ENCODE peak calls at places on chromosomes 3 and 15, in ten cellular contexts. Q is psoas muscle, A is AG04449, C is RWPE2, S is coronary artery, M is AG10803, F is A673, K is spleen, D is A549, Z is HL-60. Y is an unnamed sample.

GRCh38 chr3:157447026-157447694 is 10.5 kb downstream of the PTX3 start:
- DNase-seq in Q (no peak), A (no peak), C (no peak), S (no peak), M (peak; percentile 74), F (peak; percentile 66), K (no peak), D (peak; percentile 49), Z (no peak), Y (no peak)

GRCh38 chr3:192866804-192867203 is 50.9 kb downstream of the MB21D2 start:
- DNase-seq in Q (no peak), A (no peak), C (no peak), S (no peak), M (no peak), F (no peak), K (no peak), D (no peak), Z (no peak), Y (no peak)

GRCh38 chr3:32937331-32937730 is 14.1 kb upstream of the CCR4 start:
- DNase-seq in Q (no peak), A (no peak), C (no peak), S (no peak), M (no peak), F (no peak), K (no peak), D (no peak), Z (no peak), Y (no peak)

GRCh38 chr3:139537325-139537724 is 2.2 kb downstream of the RBP1 start:
- DNase-seq in Q (no peak), A (no peak), C (no peak), S (no peak), M (peak; percentile 30), F (no peak), K (no peak), D (peak; percentile 23), Z (no peak), Y (no peak)

GRCh38 chr15:69351333-69351732 is 52.6 kb downstream of the PAQR5 start:
- DNase-seq in Q (no peak), A (no peak), C (no peak), S (no peak), M (no peak), F (no peak), K (no peak), D (no peak), Z (no peak), Y (no peak)

GRCh38 chr3:108099679-108100428 is 9.0 kb upstream of the CD47 start:
- DNase-seq in Q (no peak), A (no peak), C (no peak), S (no peak), M (no peak), F (no peak), K (peak; percentile 81), D (no peak), Z (peak; percentile 86), Y (no peak)

GRCh38 chr3:22245122-22245521 is 494.1 kb upstream of the ZNF385D start:
- DNase-seq in Q (peak; percentile 40), A (no peak), C (no peak), S (no peak), M (peak; percentile 97), F (no peak), K (no peak), D (peak; percentile 8), Z (no peak), Y (no peak)

GRCh38 chr3:31848921-31849320 is 132.1 kb downstream of the OSBPL10 start:
- DNase-seq in Q (no peak), A (no peak), C (no peak), S (no peak), M (no peak), F (no peak), K (no peak), D (no peak), Z (no peak), Y (no peak)

GRCh38 chr3:124149081-124149480 is 157.2 kb upstream of the ROPN1 start:
- DNase-seq in Q (no peak), A (no peak), C (no peak), S (no peak), M (no peak), F (no peak), K (no peak), D (no peak), Z (no peak), Y (no peak)

GRCh38 chr3:54928056-54928770 is at the start of gene LRTM1:
- DNase-seq in Q (no peak), A (no peak), C (no peak), S (no peak), M (no peak), F (no peak), K (no peak), D (no peak), Z (no peak), Y (no peak)

GRCh38 chr15:99296386-99296785 is 45.1 kb downstream of the LRRC28 start:
- DNase-seq in Q (no peak), A (no peak), C (no peak), S (no peak), M (peak; percentile 20), F (no peak), K (no peak), D (no peak), Z (no peak), Y (no peak)

GRCh38 chr3:55615694-55616310 is 128.7 kb upstream of the WNT5A start:
- DNase-seq in Q (no peak), A (no peak), C (no peak), S (no peak), M (peak; percentile 38), F (no peak), K (no peak), D (no peak), Z (no peak), Y (no peak)

GRCh38 chr3:133426721-133427120 is 26.9 kb downstream of the BFSP2 start:
- DNase-seq in Q (no peak), A (peak; percentile 64), C (no peak), S (no peak), M (peak; percentile 58), F (peak; percentile 84), K (no peak), D (no peak), Z (no peak), Y (no peak)

GRCh38 chr3:45819543-45819942 is 22.4 kb downstream of the LZTFL1 start:
- DNase-seq in Q (no peak), A (peak; percentile 7), C (no peak), S (no peak), M (peak; percentile 73), F (no peak), K (no peak), D (no peak), Z (no peak), Y (no peak)

GRCh38 chr15:25055356-25056068 is 100.7 kb downstream of the SNRPN start:
- DNase-seq in Q (no peak), A (no peak), C (peak; percentile 51), S (no peak), M (no peak), F (no peak), K (peak; percentile 29), D (no peak), Z (no peak), Y (no peak)
- H3K4me3 ChIP-seq in Q (no peak overlapping the region), A (no peak overlapping the region), C (no peak overlapping the region), S (peak overlapping the region; percentile 38), M (no peak overlapping the region), F (no peak overlapping the region), K (no peak overlapping the region), D (no peak overlapping the region), Z (no peak overlapping the region), Y (no peak overlapping the region)

DNA sequence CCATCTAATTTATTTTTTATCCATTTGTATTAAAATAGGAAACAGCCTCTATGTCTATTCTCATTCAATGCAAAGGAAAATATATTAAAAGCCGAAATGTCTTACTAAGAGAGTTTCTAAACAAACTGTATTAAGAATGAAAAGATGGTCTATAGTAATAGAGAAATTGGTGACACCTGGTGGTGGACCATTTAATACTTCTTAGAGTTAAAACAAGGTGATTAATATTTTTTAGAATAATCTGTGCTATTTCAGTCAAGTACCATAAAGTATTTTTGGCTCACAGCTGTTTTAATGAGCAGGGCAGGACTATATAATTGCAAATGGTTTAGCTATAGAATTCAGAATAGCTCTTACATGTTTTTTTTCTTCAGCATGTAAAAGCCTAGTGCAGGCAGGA is 55.7 kb downstream of the SYNPR start:
- DNase-seq in Q (no peak), A (no peak), C (no peak), S (no peak), M (peak; percentile 5), F (no peak), K (no peak), D (peak; percentile 6), Z (no peak), Y (no peak)
- TF ChIP-seq CTCF in Q (no peak), A (no peak), C (peak; percentile 57), S (no peak), M (peak; percentile 23), F (peak; percentile 42), K (no peak), D (no peak), Z (no peak), Y (no peak)

GRCh38 chr3:10432931-10433330 is 72.5 kb downstream of the ATP2B2 start:
- DNase-seq in Q (no peak), A (no peak), C (no peak), S (no peak), M (peak; percentile 12), F (no peak), K (peak; percentile 37), D (no peak), Z (no peak), Y (no peak)
- H3K4me3 ChIP-seq in Q (no peak overlapping the region), A (no peak overlapping the region), C (no peak overlapping the region), S (no peak overlapping the region), M (no peak overlapping the region), F (no peak overlapping the region), K (no peak overlapping the region), D (no peak overlapping the region), Z (no peak overlapping the region), Y (no peak overlapping the region)

GRCh38 chr3:129483870-129484269 is 43.8 kb downstream of the IFT122 start:
- DNase-seq in Q (no peak), A (no peak), C (no peak), S (no peak), M (no peak), F (no peak), K (no peak), D (no peak), Z (no peak), Y (no peak)

GRCh38 chr3:129481783-129482332 is 41.8 kb downstream of the IFT122 start:
- DNase-seq in Q (peak; percentile 63), A (no peak), C (no peak), S (peak; percentile 82), M (peak; percentile 79), F (no peak), K (no peak), D (no peak), Z (no peak), Y (peak; percentile 78)

GRCh38 chr3:129485681-129486056 is 42.8 kb upstream of the RHO start:
- DNase-seq in Q (peak; percentile 88), A (peak; percentile 73), C (peak; percentile 94), S (peak; percentile 94), M (peak; percentile 100), F (no peak), K (peak; percentile 85), D (no peak), Z (no peak), Y (peak; percentile 70)

GRCh38 chr3:129486057-129487035 is 42.1 kb upstream of the RHO start:
- DNase-seq in Q (no peak), A (peak; percentile 19), C (no peak), S (no peak), M (peak; percentile 91), F (no peak), K (no peak), D (no peak), Z (no peak), Y (no peak)

DNA sequence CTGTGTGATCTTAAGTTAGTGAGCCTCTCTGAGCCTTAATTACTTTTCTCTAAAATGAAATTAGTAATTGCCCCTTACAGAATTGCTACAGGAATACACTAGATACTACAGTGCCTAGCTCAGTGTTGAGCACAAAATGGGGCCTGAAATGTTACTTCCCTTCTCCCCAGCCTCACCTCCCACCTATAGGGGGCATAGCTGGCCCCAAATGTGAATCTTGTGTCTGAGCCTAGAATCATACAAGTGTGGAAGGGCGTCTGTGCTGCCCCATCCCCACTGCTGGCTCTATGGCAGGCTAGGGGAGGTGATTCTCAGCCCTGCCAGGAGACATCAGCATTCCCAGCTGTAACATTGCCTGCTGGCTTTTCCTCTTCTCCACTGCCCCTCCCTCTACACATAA is 42.7 kb downstream of the IFT122 start:
- DNase-seq in Q (no peak), A (no peak), C (no peak), S (no peak), M (no peak), F (peak; percentile 24), K (no peak), D (no peak), Z (no peak), Y (no peak)
- TF ChIP-seq CTCF in Q (no peak), A (no peak), C (no peak), S (no peak), M (peak; percentile 6), F (peak; percentile 43), K (no peak), D (no peak), Z (no peak), Y (no peak)